ENCODE peak calls at places on chromosomes 3 and 15, in five cellular contexts. One of them, this sample, is unnamed.

GRCh38 chr3:48633743-48634142 is 1.5 kb downstream of the SLC26A6 start:
- DNase-seq in HCT116: no peak
- DNase-seq in Panc1: no peak
- DNase-seq in stomach: no peak
- DNase-seq in HL-60: no peak
- DNase-seq in this sample: no peak

GRCh38 chr3:177451940-177452484 is 254.7 kb upstream of the TBL1XR1 start:
- DNase-seq in stomach: no peak
- DNase-seq in Panc1: no peak
- DNase-seq in HL-60: no peak
- DNase-seq in HCT116: no peak
- DNase-seq in this sample: no peak

GRCh38 chr3:133461291-133461690 is 61.4 kb downstream of the BFSP2 start:
- DNase-seq in HL-60: no peak
- DNase-seq in Panc1: no peak
- DNase-seq in stomach: no peak
- DNase-seq in HCT116: no peak
- DNase-seq in this sample: no peak

GRCh38 chr15:39657714-39658113 is 76.8 kb downstream of the THBS1 start:
- DNase-seq in HCT116: no peak
- DNase-seq in Panc1: no peak
- DNase-seq in stomach: no peak
- DNase-seq in HL-60: no peak
- DNase-seq in this sample: no peak

GRCh38 chr15:80825361-80826030 is 46.3 kb downstream of the CEMIP start:
- DNase-seq in Panc1: no peak
- DNase-seq in HL-60: no peak
- DNase-seq in HCT116: no peak
- DNase-seq in stomach: no peak
- DNase-seq in this sample: no peak

GRCh38 chr15:62568004-62568403 is 402.9 kb upstream of the C2CD4B start:
- DNase-seq in HCT116: no peak
- DNase-seq in Panc1: no peak
- DNase-seq in HL-60: no peak
- DNase-seq in stomach: no peak
- DNase-seq in this sample: no peak

GRCh38 chr15:59186501-59186900 is 20.1 kb upstream of the LDHAL6B start:
- DNase-seq in HCT116: no peak
- DNase-seq in stomach: no peak
- DNase-seq in HL-60: no peak
- DNase-seq in Panc1: no peak
- DNase-seq in this sample: no peak

GRCh38 chr3:48270306-48270705 is 29.4 kb downstream of the ZNF589 start:
- DNase-seq in HCT116: no peak
- DNase-seq in HL-60: no peak
- DNase-seq in stomach: no peak
- DNase-seq in Panc1: no peak
- DNase-seq in this sample: no peak

GRCh38 chr3:50292924-50293801 is 934 bp upstream of the IFRD2 start:
- DNase-seq in Panc1: no peak
- DNase-seq in HL-60: no peak
- DNase-seq in stomach: no peak
- DNase-seq in HCT116: no peak
- DNase-seq in this sample: peak; percentile 86

GRCh38 chr15:33045066-33045810 is 149.3 kb downstream of the FMN1 start:
- DNase-seq in HL-60: no peak
- DNase-seq in stomach: peak; percentile 48
- DNase-seq in HCT116: no peak
- DNase-seq in Panc1: no peak
- DNase-seq in this sample: no peak

GRCh38 chr15:57865294-57865693 is 158.8 kb downstream of the POLR2M start:
- DNase-seq in HL-60: no peak
- DNase-seq in Panc1: no peak
- DNase-seq in stomach: no peak
- DNase-seq in HCT116: no peak
- DNase-seq in this sample: no peak
- TF ChIP-seq CTCF in HL-60: no peak
- TF ChIP-seq CTCF in Panc1: peak; percentile 8
- TF ChIP-seq CTCF in stomach: peak; percentile 10
- TF ChIP-seq CTCF in HCT116: peak; percentile 67
- TF ChIP-seq CTCF in this sample: no peak

GRCh38 chr3:10368512-10368911 is 47.6 kb upstream of the SEC13 start:
- DNase-seq in HCT116: no peak
- DNase-seq in Panc1: no peak
- DNase-seq in stomach: no peak
- DNase-seq in HL-60: no peak
- DNase-seq in this sample: no peak

GRCh38 chr3:10371167-10371566 is 50.3 kb upstream of the SEC13 start:
- DNase-seq in HL-60: no peak
- DNase-seq in Panc1: no peak
- DNase-seq in HCT116: no peak
- DNase-seq in stomach: no peak
- DNase-seq in this sample: no peak

GRCh38 chr3:10371789-10372188 is 50.9 kb upstream of the SEC13 start:
- DNase-seq in HL-60: no peak
- DNase-seq in Panc1: no peak
- DNase-seq in HCT116: no peak
- DNase-seq in stomach: no peak
- DNase-seq in this sample: peak; percentile 51

GRCh38 chr3:10367466-10367865 is 46.6 kb upstream of the SEC13 start:
- DNase-seq in HL-60: no peak
- DNase-seq in stomach: no peak
- DNase-seq in Panc1: no peak
- DNase-seq in HCT116: no peak
- DNase-seq in this sample: no peak

DNA sequence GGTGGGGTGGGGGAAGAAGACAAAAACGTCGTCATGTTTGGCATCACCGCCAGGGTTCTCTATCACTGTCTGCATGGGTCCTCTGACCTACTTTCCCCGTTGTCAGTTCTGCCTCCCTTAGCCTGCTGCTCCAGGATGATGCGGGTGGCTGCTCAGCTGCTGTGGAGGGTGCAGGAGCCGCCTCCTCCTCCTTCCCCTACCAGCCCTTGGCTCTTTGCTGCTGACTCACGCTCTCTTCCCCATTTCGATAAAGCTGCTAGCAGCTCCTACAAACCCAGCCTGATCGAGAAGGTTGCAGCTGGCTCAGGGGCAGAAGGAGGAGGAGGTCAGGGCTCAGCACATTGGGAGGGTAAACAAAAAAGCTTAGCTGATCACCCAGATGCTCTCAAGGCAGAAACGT is 49.5 kb upstream of the SEC13 start:
- DNase-seq in Panc1: no peak
- DNase-seq in stomach: no peak
- DNase-seq in HL-60: peak; percentile 91
- DNase-seq in HCT116: no peak
- DNase-seq in this sample: no peak
- TF ChIP-seq POLR2AphosphoS5 in Panc1: no peak
- TF ChIP-seq POLR2AphosphoS5 in stomach: no peak
- TF ChIP-seq POLR2AphosphoS5 in HL-60: no peak
- TF ChIP-seq POLR2AphosphoS5 in HCT116: no peak
- TF ChIP-seq POLR2AphosphoS5 in this sample: no peak

GRCh38 chr3:182568756-182569155 is 224.5 kb upstream of the ATP11B start:
- DNase-seq in HCT116: no peak
- DNase-seq in Panc1: no peak
- DNase-seq in HL-60: no peak
- DNase-seq in stomach: no peak
- DNase-seq in this sample: no peak

GRCh38 chr3:182568206-182568605 is 225.1 kb upstream of the ATP11B start:
- DNase-seq in HL-60: no peak
- DNase-seq in Panc1: no peak
- DNase-seq in stomach: no peak
- DNase-seq in HCT116: no peak
- DNase-seq in this sample: no peak

GRCh38 chr3:182565916-182566524 is 227.3 kb upstream of the ATP11B start:
- DNase-seq in HCT116: no peak
- DNase-seq in stomach: no peak
- DNase-seq in HL-60: no peak
- DNase-seq in Panc1: no peak
- DNase-seq in this sample: no peak

GRCh38 chr3:182570934-182571594 is 222.2 kb upstream of the ATP11B start:
- DNase-seq in Panc1: no peak
- DNase-seq in HL-60: no peak
- DNase-seq in stomach: no peak
- DNase-seq in HCT116: no peak
- DNase-seq in this sample: no peak

DNA sequence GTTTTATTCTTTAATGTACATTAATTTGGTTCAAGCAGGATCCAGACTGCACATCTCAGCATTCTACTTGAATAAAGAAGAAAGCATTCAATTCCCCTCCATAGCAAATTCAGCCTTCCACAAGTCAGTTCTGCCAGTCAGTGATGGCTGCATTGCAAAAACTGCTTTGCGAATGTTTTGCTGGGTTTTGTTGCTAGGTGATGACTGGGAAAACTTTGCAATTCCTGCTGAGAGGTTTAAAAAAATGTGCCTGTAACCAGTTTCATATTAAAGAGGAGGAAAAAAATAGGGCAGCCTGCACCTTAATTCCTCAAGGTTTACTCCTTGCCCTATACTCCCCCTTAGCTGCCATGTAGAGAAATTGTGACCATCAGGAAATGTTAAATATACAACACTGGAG is 225.6 kb upstream of the ATP11B start:
- DNase-seq in stomach: no peak
- DNase-seq in Panc1: no peak
- DNase-seq in HCT116: no peak
- DNase-seq in HL-60: no peak
- DNase-seq in this sample: no peak
- TF ChIP-seq CTCF in stomach: no peak
- TF ChIP-seq CTCF in Panc1: no peak
- TF ChIP-seq CTCF in HCT116: no peak
- TF ChIP-seq CTCF in HL-60: no peak
- TF ChIP-seq CTCF in this sample: no peak

GRCh38 chr3:12759097-12759679 is at the start of gene TMEM40:
- DNase-seq in stomach: no peak
- DNase-seq in HL-60: no peak
- DNase-seq in HCT116: peak; percentile 80
- DNase-seq in Panc1: no peak
- DNase-seq in this sample: no peak
- TF ChIP-seq POLR2AphosphoS5 in stomach: no peak
- TF ChIP-seq POLR2AphosphoS5 in HL-60: no peak
- TF ChIP-seq POLR2AphosphoS5 in HCT116: peak; percentile 62
- TF ChIP-seq POLR2AphosphoS5 in Panc1: no peak
- TF ChIP-seq POLR2AphosphoS5 in this sample: no peak

GRCh38 chr3:139320551-139321309 is 23.1 kb upstream of the MRPS22 start:
- DNase-seq in HCT116: no peak
- DNase-seq in stomach: no peak
- DNase-seq in Panc1: no peak
- DNase-seq in HL-60: no peak
- DNase-seq in this sample: no peak

GRCh38 chr3:139317660-139318430 is 26.0 kb upstream of the MRPS22 start:
- DNase-seq in HCT116: peak; percentile 79
- DNase-seq in stomach: no peak
- DNase-seq in HL-60: no peak
- DNase-seq in Panc1: no peak
- DNase-seq in this sample: no peak

GRCh38 chr3:139318826-139319225 is 25.0 kb upstream of the MRPS22 start:
- DNase-seq in stomach: no peak
- DNase-seq in HL-60: no peak
- DNase-seq in Panc1: no peak
- DNase-seq in HCT116: no peak
- DNase-seq in this sample: no peak

GRCh38 chr3:139318431-139318816 is 25.4 kb upstream of the MRPS22 start:
- DNase-seq in HL-60: no peak
- DNase-seq in HCT116: no peak
- DNase-seq in stomach: no peak
- DNase-seq in Panc1: no peak
- DNase-seq in this sample: no peak

DNA sequence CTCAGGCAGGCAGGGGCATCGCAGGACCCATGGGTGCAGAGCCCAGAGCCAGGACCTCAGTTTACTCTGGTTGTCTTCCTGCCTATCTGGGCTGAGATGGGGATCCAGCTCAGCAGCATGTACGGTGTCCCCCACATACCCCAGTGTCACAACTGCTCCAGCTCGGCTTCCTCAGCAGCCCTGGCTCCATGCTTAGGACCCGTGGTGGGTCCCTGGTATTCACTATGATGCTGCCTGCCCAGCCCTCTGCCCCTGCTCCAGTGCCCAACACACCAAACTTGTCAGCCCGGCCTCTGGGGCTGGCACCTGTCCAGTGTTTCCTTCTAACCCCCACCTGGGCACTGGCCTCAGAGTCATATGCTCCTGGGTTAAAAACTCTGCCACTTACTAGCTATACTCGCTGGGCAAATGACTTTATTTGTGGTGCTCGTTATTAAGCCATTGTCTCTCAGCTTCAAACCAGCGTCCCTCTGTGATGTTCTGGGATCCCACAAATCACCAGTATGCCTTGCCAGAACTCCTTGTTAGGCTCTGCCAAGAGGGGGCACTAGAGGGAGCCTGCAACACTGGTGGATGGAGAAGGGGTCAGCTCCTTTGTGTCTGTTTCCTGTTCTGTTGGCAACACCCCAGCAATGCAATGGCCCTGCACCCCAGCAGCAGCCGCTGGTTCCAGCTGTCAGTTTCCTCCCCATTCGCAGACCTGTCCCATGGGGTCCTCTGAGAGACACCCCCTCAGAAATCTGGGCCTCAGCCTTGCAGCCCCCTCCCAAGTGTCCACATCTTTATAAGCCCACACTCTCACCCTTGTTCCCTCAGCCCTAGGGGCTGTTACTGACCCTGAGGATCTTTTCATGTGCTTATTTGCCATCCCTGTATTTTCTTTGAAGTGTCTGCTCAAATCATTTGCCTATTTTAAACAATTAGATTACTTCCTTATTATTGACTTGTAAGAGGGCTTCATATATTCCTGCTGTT is 24.1 kb upstream of the MRPS22 start:
- DNase-seq in HL-60: peak; percentile 14
- DNase-seq in Panc1: no peak
- DNase-seq in HCT116: no peak
- DNase-seq in stomach: no peak
- DNase-seq in this sample: no peak
- TF ChIP-seq CTCF in HL-60: peak; percentile 29
- TF ChIP-seq CTCF in Panc1: peak; percentile 58
- TF ChIP-seq CTCF in HCT116: peak; percentile 82
- TF ChIP-seq CTCF in stomach: no peak
- TF ChIP-seq CTCF in this sample: no peak

GRCh38 chr3:87997966-87998365 is 60.8 kb downstream of the CGGBP1 start:
- DNase-seq in Panc1: no peak
- DNase-seq in HCT116: no peak
- DNase-seq in HL-60: no peak
- DNase-seq in stomach: no peak
- DNase-seq in this sample: no peak
- TF ChIP-seq POLR2AphosphoS5 in Panc1: no peak
- TF ChIP-seq POLR2AphosphoS5 in HCT116: no peak
- TF ChIP-seq POLR2AphosphoS5 in HL-60: no peak
- TF ChIP-seq POLR2AphosphoS5 in stomach: no peak
- TF ChIP-seq POLR2AphosphoS5 in this sample: no peak

GRCh38 chr3:184362668-184363540 is 1.4 kb downstream of the POLR2H start:
- DNase-seq in HCT116: peak; percentile 98
- DNase-seq in HL-60: peak; percentile 97
- DNase-seq in Panc1: peak; percentile 90
- DNase-seq in stomach: peak; percentile 98
- DNase-seq in this sample: peak; percentile 98
- TF ChIP-seq CTCF in HCT116: peak; percentile 53
- TF ChIP-seq CTCF in HL-60: peak; percentile 50
- TF ChIP-seq CTCF in Panc1: peak; percentile 87
- TF ChIP-seq CTCF in stomach: no peak
- TF ChIP-seq CTCF in this sample: peak; percentile 47